ENCODE peak calls at places on chromosomes 1 and 21, in eight cellular contexts. F is H54, L is non-pigmented ciliary epithelial cell, K is cardiac fibroblast, C is cardiac muscle cell, T is NCI-H226, W is T-cell, Y is NCI-H2081. Z is an unnamed sample.

GRCh38 chr1:207069059-207069458 is 16.0 kb downstream of the PFKFB2 start:
- DNase-seq in Y (no peak), K (no peak), F (no peak), C (no peak), L (no peak), T (no peak), W (no peak), Z (no peak)

GRCh38 chr1:19815801-19816736 is 986 bp upstream of the RNF186 start:
- DNase-seq in C (no peak), L (no peak), T (no peak), F (no peak), W (no peak), Y (peak; percentile 90), K (no peak), Z (no peak)

GRCh38 chr21:24007592-24007991 is 1599.7 kb downstream of the MRPL39 start:
- DNase-seq in T (no peak), W (no peak), F (no peak), L (no peak), K (no peak), Y (no peak), C (no peak), Z (no peak)

GRCh38 chr1:53046930-53047329 is 15.1 kb upstream of the PODN start:
- DNase-seq in K (peak; percentile 82), F (peak; percentile 62), C (peak; percentile 84), L (no peak), Y (peak; percentile 49), W (no peak), T (peak; percentile 79), Z (no peak)

GRCh38 chr21:31987696-31988095 is 114.9 kb downstream of the HUNK start:
- DNase-seq in W (no peak), T (no peak), L (no peak), Y (no peak), K (no peak), F (no peak), C (no peak), Z (peak; percentile 55)

GRCh38 chr1:5994713-5995621 is 2.7 kb upstream of the NPHP4 start:
- DNase-seq in L (no peak), K (no peak), Y (no peak), T (no peak), W (peak; percentile 66), F (no peak), C (no peak), Z (peak; percentile 54)

GRCh38 chr1:116988248-116988647 is 13.3 kb upstream of the CD101 start:
- DNase-seq in K (peak; percentile 78), Y (no peak), F (no peak), L (no peak), W (no peak), T (no peak), C (peak; percentile 81), Z (peak; percentile 73)

GRCh38 chr1:227945891-227946623 is 1.7 kb downstream of the WNT9A start:
- DNase-seq in L (no peak), Y (peak; percentile 64), K (peak; percentile 35), C (peak; percentile 32), F (peak; percentile 98), W (no peak), T (peak; percentile 62), Z (peak; percentile 77)

GRCh38 chr1:53340660-53341520 is 13.0 kb upstream of the LRP8 start:
- DNase-seq in Y (no peak), T (no peak), C (no peak), K (no peak), W (no peak), L (no peak), F (no peak), Z (no peak)

GRCh38 chr1:25117233-25117823 is 115.0 kb downstream of the SYF2 start:
- DNase-seq in L (no peak), W (no peak), K (no peak), F (no peak), C (no peak), Y (peak; percentile 14), T (no peak), Z (no peak)